ENCODE peak calls at places on chromosomes 2 and 18, in seven cellular contexts. H is head of caudate nucleus; L is endothelial cell; E is AG10803; G is central memory CD4-positive, alpha-beta T cell; K is HCEC 1CT; M is hepatocyte. B is an unnamed sample.

GRCh38 chr2:111703759-111704158 is 180.2 kb downstream of the ANAPC1 start:
- DNase-seq in H (no peak), L (no peak), E (no peak), G (no peak), K (no peak), M (no peak), B (no peak)

GRCh38 chr18:35271656-35272055 is 18.4 kb downstream of the ZSCAN30 start:
- DNase-seq in H (no peak), L (no peak), E (no peak), G (no peak), K (no peak), M (no peak), B (no peak)

GRCh38 chr2:44310287-44310686 is 35.0 kb downstream of the SLC3A1 start:
- DNase-seq in H (no peak), L (no peak), E (no peak), G (no peak), K (no peak), M (no peak), B (no peak)

GRCh38 chr2:204967199-204967995 is 422.1 kb downstream of the PARD3B start:
- DNase-seq in H (no peak), L (no peak), E (no peak), G (peak), K (no peak), M (no peak), B (no peak)

GRCh38 chr2:83364264-83364663 is 1094.8 kb downstream of the SUCLG1 start:
- DNase-seq in H (no peak), L (no peak), E (peak), G (no peak), K (no peak), M (no peak), B (no peak)

GRCh38 chr2:219469186-219469724 is 29.4 kb upstream of the GMPPA start:
- DNase-seq in H (no peak), L (no peak), E (peak), G (no peak), K (peak), M (no peak), B (no peak)

GRCh38 chr2:240868286-240869108 is at the start of gene AGXT:
- DNase-seq in H (no peak), L (no peak), E (peak), G (no peak), K (no peak), M (peak), B (peak)

GRCh38 chr2:10235909-10236550 is 66.7 kb upstream of the HPCAL1 start:
- DNase-seq in H (no peak), L (no peak), E (no peak), G (no peak), K (no peak), M (no peak), B (no peak)

GRCh38 chr2:165610591-165611029 is 141.1 kb downstream of the CSRNP3 start:
- DNase-seq in H (no peak), L (peak), E (no peak), G (no peak), K (no peak), M (no peak), B (no peak)

GRCh38 chr18:58287626-58288289 is 243.7 kb downstream of the NEDD4L start:
- DNase-seq in H (no peak), L (no peak), E (no peak), G (no peak), K (no peak), M (peak), B (no peak)

GRCh38 chr2:241659150-241659739 is 21.8 kb downstream of the ATG4B start:
- DNase-seq in H (peak), L (peak), E (peak), G (no peak), K (peak), M (peak), B (peak)

GRCh38 chr2:58195668-58196067 is 45.5 kb downstream of the FANCL start:
- DNase-seq in H (no peak), L (no peak), E (no peak), G (no peak), K (no peak), M (no peak), B (no peak)

GRCh38 chr18:356763-357162 is 88.9 kb upstream of the THOC1 start:
- DNase-seq in H (no peak), L (no peak), E (no peak), G (no peak), K (no peak), M (no peak), B (no peak)

GRCh38 chr2:869357-869871 is 81.2 kb upstream of the SNTG2 start:
- DNase-seq in H (no peak), L (no peak), E (no peak), G (no peak), K (no peak), M (no peak), B (no peak)

GRCh38 chr2:189444322-189444721 is 3.0 kb downstream of the WDR75 start:
- DNase-seq in H (no peak), L (no peak), E (peak), G (no peak), K (peak), M (no peak), B (no peak)

GRCh38 chr2:121479882-121480522 is 50.7 kb upstream of the RNU4ATAC start:
- DNase-seq in H (no peak), L (no peak), E (peak), G (no peak), K (no peak), M (peak), B (no peak)

GRCh38 chr2:157497603-157498314 is 53.9 kb upstream of the CYTIP start:
- DNase-seq in H (no peak), L (no peak), E (peak), G (peak), K (peak), M (peak), B (peak)

GRCh38 chr2:166092889-166093288 is 34.9 kb downstream of the SCN1A start:
- DNase-seq in H (no peak), L (no peak), E (peak), G (no peak), K (peak), M (no peak), B (no peak)

GRCh38 chr18:40055262-40055661 is 1899.8 kb upstream of the PIK3C3 start:
- DNase-seq in H (no peak), L (no peak), E (no peak), G (no peak), K (peak), M (no peak), B (no peak)

GRCh38 chr2:106614511-106615291 is 127.5 kb downstream of the CD8B2 start:
- DNase-seq in H (no peak), L (no peak), E (no peak), G (no peak), K (no peak), M (peak), B (peak)

GRCh38 chr2:157480182-157480961 is 36.5 kb upstream of the CYTIP start:
- DNase-seq in H (no peak), L (no peak), E (peak), G (no peak), K (peak), M (no peak), B (no peak)

GRCh38 chr2:241878007-241878970 is 8.8 kb downstream of the RTP5 start:
- DNase-seq in H (peak), L (peak), E (peak), G (peak), K (peak), M (peak), B (peak)

B was measured in HuH-7.